ENCODE peak calls at places on chromosomes 4 and X, in ten cellular contexts. N is foreskin keratinocyte, L is psoas muscle, K is fibroblast of lung, X is Caco-2, Z is adrenal gland, I is GM12878, C is H1, Y is ascending aorta, B is colonic mucosa. P is an unnamed sample.

GRCh38 chr4:101355767-101356702 is 8.7 kb upstream of the PPP3CA start:
- DNase-seq in N (peak; percentile 91), L (no peak), K (peak; percentile 94), X (peak; percentile 63), Z (no peak), I (no peak), C (no peak), Y (no peak), B (no peak), P (no peak)

GRCh38 chr4:113952452-113953029 is 26.9 kb downstream of the ARSJ start:
- DNase-seq in N (no peak), L (no peak), K (peak; percentile 54), X (peak; percentile 66), Z (peak; percentile 14), I (peak; percentile 12), C (peak; percentile 64), Y (no peak), B (peak; percentile 55), P (peak; percentile 12)

GRCh38 chr4:27009539-27009938 is 148.9 kb downstream of the STIM2 start:
- DNase-seq in N (no peak), L (no peak), K (peak; percentile 70), X (no peak), Z (no peak), I (no peak), C (no peak), Y (no peak), B (no peak), P (no peak)

GRCh38 chr4:184751585-184751956 is 17.7 kb upstream of the CENPU start:
- DNase-seq in N (no peak), L (no peak), K (no peak), X (no peak), Z (no peak), I (no peak), C (no peak), Y (no peak), B (no peak), P (no peak)

GRCh38 chrX:46327229-46328081 is 217.8 kb downstream of the ZNF674 start:
- DNase-seq in N (peak; percentile 75), L (no peak), K (peak; percentile 58), X (peak; percentile 79), Z (peak; percentile 87), I (no peak), C (peak; percentile 56), Y (peak; percentile 66), B (peak; percentile 43), P (peak; percentile 45)

GRCh38 chrX:136268051-136269048 is 17.1 kb upstream of the MAP7D3 start:
- DNase-seq in N (no peak), L (no peak), K (no peak), X (peak; percentile 22), Z (peak; percentile 35), I (no peak), C (no peak), Y (no peak), B (peak; percentile 47), P (peak; percentile 45)

GRCh38 chrX:54413753-54414152 is 26.5 kb upstream of the TSR2 start:
- DNase-seq in N (no peak), L (no peak), K (no peak), X (no peak), Z (peak; percentile 19), I (no peak), C (no peak), Y (no peak), B (no peak), P (no peak)

GRCh38 chr4:76058888-76059426 is 15.6 kb upstream of the ART3 start:
- DNase-seq in N (no peak), L (no peak), K (no peak), X (peak; percentile 70), Z (no peak), I (no peak), C (no peak), Y (no peak), B (peak; percentile 69), P (no peak)

GRCh38 chr4:100299019-100299418 is 108.8 kb upstream of the DDIT4L start:
- DNase-seq in N (peak; percentile 45), L (no peak), K (peak; percentile 95), X (no peak), Z (peak; percentile 26), I (no peak), C (no peak), Y (peak; percentile 67), B (no peak), P (no peak)

GRCh38 chr4:7808181-7808580 is 131.5 kb downstream of the AFAP1 start:
- DNase-seq in N (no peak), L (no peak), K (no peak), X (no peak), Z (no peak), I (no peak), C (no peak), Y (no peak), B (no peak), P (no peak)

GRCh38 chr4:7806080-7806630 is 133.5 kb downstream of the AFAP1 start:
- DNase-seq in N (no peak), L (peak; percentile 74), K (peak; percentile 79), X (peak; percentile 20), Z (peak; percentile 69), I (no peak), C (no peak), Y (peak; percentile 79), B (peak; percentile 49), P (peak; percentile 39)

GRCh38 chr4:7806724-7807123 is 132.9 kb downstream of the AFAP1 start:
- DNase-seq in N (no peak), L (no peak), K (peak; percentile 63), X (no peak), Z (no peak), I (no peak), C (no peak), Y (no peak), B (no peak), P (no peak)

GRCh38 chr4:7808752-7809151 is 130.9 kb downstream of the AFAP1 start:
- DNase-seq in N (peak; percentile 56), L (no peak), K (peak; percentile 88), X (no peak), Z (no peak), I (no peak), C (no peak), Y (no peak), B (no peak), P (no peak)

GRCh38 chr4:7807351-7807921 is 132.2 kb downstream of the AFAP1 start:
- DNase-seq in N (no peak), L (no peak), K (no peak), X (no peak), Z (no peak), I (no peak), C (no peak), Y (no peak), B (no peak), P (no peak)
- H3K4me1 ChIP-seq in N (peaks cover 3% of the 10 kb centered on the region), L (peaks cover 34% of the 10 kb centered on the region), K (peaks cover 31% of the 10 kb centered on the region), X (peaks cover 30% of the 10 kb centered on the region), Z (no peaks in the 10 kb centered on the region), I (no peaks in the 10 kb centered on the region), C (peaks cover 31% of the 10 kb centered on the region), Y (peaks cover 30% of the 10 kb centered on the region), B (no peaks in the 10 kb centered on the region), P (peaks cover 37% of the 10 kb centered on the region)

GRCh38 chr4:140109626-140110213 is 44.3 kb downstream of the MAML3 start:
- DNase-seq in N (no peak), L (no peak), K (no peak), X (no peak), Z (no peak), I (no peak), C (no peak), Y (no peak), B (no peak), P (no peak)
- H3K4me1 ChIP-seq in N (peaks cover 13% of the 10 kb centered on the region), L (peaks cover 6% of the 10 kb centered on the region), K (peaks cover 4% of the 10 kb centered on the region), X (peaks cover 33% of the 10 kb centered on the region), Z (no peaks in the 10 kb centered on the region), I (no peaks in the 10 kb centered on the region), C (no peaks in the 10 kb centered on the region), Y (no peaks in the 10 kb centered on the region), B (peaks cover 8% of the 10 kb centered on the region), P (peaks cover 15% of the 10 kb centered on the region)

GRCh38 chrX:65686246-65686645 is 18.8 kb downstream of the MSN start:
- DNase-seq in N (no peak), L (no peak), K (no peak), X (no peak), Z (no peak), I (no peak), C (no peak), Y (no peak), B (no peak), P (no peak)

GRCh38 chrX:65685112-65685511 is 17.7 kb downstream of the MSN start:
- DNase-seq in N (no peak), L (no peak), K (no peak), X (no peak), Z (no peak), I (no peak), C (no peak), Y (no peak), B (no peak), P (no peak)

GRCh38 chrX:65688403-65688881 is 21.0 kb downstream of the MSN start:
- DNase-seq in N (no peak), L (no peak), K (peak; percentile 77), X (no peak), Z (no peak), I (peak; percentile 74), C (no peak), Y (no peak), B (no peak), P (no peak)

GRCh38 chrX:65689377-65689776 is 21.9 kb downstream of the MSN start:
- DNase-seq in N (no peak), L (no peak), K (no peak), X (no peak), Z (no peak), I (no peak), C (no peak), Y (no peak), B (no peak), P (no peak)

DNA sequence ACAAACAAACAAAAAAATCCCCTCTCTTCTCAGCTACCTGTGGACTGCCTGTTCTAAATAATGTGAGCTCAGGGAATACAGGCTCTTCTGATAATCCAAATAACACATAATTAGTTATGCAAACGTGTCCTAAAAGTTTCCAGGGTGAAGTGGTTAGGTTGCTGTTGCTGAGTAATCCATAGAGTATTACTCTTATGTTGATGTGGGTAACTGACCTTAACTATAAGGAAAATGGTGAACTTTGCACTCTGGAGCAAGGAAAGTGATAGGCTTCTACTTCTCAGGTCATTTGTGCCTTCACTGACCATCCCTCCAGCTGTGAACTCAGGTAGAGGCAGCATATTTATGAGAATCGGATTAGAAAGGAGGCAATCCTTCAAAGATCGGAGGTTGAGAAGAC is 19.9 kb downstream of the MSN start:
- DNase-seq in N (no peak), L (no peak), K (no peak), X (no peak), Z (no peak), I (no peak), C (no peak), Y (no peak), B (no peak), P (no peak)
- H3K4me1 ChIP-seq in N (peaks cover 27% of the 10 kb centered on the region), L (peaks cover 42% of the 10 kb centered on the region), K (peaks cover 16% of the 10 kb centered on the region), X (no peaks in the 10 kb centered on the region), Z (peaks cover 41% of the 10 kb centered on the region), I (peaks cover 53% of the 10 kb centered on the region), C (no peaks in the 10 kb centered on the region), Y (peaks cover 55% of the 10 kb centered on the region), B (no peaks in the 10 kb centered on the region), P (peaks cover 4% of the 10 kb centered on the region)

DNA sequence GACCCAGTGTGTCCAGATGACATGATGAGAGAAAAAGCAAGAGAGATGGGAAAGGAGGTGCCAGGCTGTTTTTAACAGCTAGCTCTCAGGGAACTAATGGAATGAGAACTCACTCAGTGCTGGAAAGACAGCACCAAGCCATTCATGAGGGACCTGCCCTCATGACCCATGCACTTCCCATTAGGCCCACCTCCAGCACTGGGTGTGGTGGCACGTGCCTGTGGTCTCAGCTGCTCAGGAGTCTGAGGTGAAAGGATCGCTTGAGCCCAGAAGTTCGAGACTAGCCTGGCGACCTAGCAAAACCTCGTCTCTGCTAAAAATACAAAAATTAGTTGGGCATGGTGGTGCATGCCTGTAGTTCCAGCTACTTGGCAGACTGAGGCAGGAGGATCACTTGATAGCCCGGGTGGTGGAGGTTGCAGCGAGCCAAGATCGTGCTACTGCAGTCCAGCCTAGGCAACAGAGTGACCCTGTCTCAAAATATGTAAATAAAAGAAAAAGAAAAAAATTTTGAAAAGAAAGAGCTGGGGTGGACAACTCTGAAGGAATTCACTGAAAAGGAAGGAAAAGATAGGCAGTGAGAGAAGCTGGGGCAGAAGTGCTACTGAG is 50.9 kb downstream of the FAM193A start:
- DNase-seq in N (no peak), L (no peak), K (no peak), X (no peak), Z (no peak), I (no peak), C (no peak), Y (no peak), B (no peak), P (no peak)
- H3K4me1 ChIP-seq in N (no peaks in the 10 kb centered on the region), L (peaks cover 67% of the 10 kb centered on the region), K (peaks cover 5% of the 10 kb centered on the region), X (peaks cover 10% of the 10 kb centered on the region), Z (peaks cover 60% of the 10 kb centered on the region), I (peaks cover 34% of the 10 kb centered on the region), C (peaks cover 18% of the 10 kb centered on the region), Y (peaks cover 38% of the 10 kb centered on the region), B (no peaks in the 10 kb centered on the region), P (peaks cover 58% of the 10 kb centered on the region)